ENCODE peak calls at places on chromosomes 1 and 21, in four cellular contexts. I is naive thymus-derived CD4-positive, alpha-beta T cell; D is CD4-positive, alpha-beta memory T cell; C is GM23248. M is an unnamed sample.

GRCh38 chr21:42094811-42095210 is 23.7 kb downstream of the UMODL1 start:
- DNase-seq in I (no peak), D (no peak), C (no peak), M (no peak)

GRCh38 chr1:89724369-89725015 is 91.6 kb downstream of the LRRC8C start:
- DNase-seq in D (no peak), I (no peak), C (peak; percentile 80), M (no peak)

GRCh38 chr1:37147906-37148305 is 113.6 kb upstream of the GRIK3 start:
- DNase-seq in I (no peak), C (no peak), D (no peak), M (no peak)

GRCh38 chr1:116877369-116877768 is 32.3 kb upstream of the PTGFRN start:
- DNase-seq in I (no peak), D (no peak), C (no peak), M (no peak)

GRCh38 chr1:30253361-30253760 is 470.0 kb downstream of the MATN1 start:
- DNase-seq in D (no peak), I (no peak), C (no peak), M (no peak)

GRCh38 chr1:61337981-61338848 is 255.9 kb downstream of the NFIA start:
- DNase-seq in C (peak; percentile 96), D (no peak), I (no peak), M (peak; percentile 21)

GRCh38 chr1:44643721-44644330 is 30.5 kb downstream of the TMEM53 start:
- DNase-seq in D (no peak), C (no peak), I (no peak), M (no peak)

GRCh38 chr21:14918542-14918941 is 146.3 kb downstream of the NRIP1 start:
- DNase-seq in I (no peak), D (no peak), C (peak; percentile 37), M (no peak)

GRCh38 chr21:36548866-36549265 is 68.9 kb upstream of the CLDN14 start:
- DNase-seq in D (no peak), C (no peak), I (no peak), M (no peak)

GRCh38 chr1:116717318-116717717 is 36.9 kb upstream of the CD2 start:
- DNase-seq in I (no peak), D (no peak), C (no peak), M (no peak)

GRCh38 chr1:12339861-12340557 is 110.2 kb downstream of the VPS13D start:
- DNase-seq in I (no peak), C (no peak), D (no peak), M (no peak)
- H3K4me1 ChIP-seq in I (peaks cover 9% of the 10 kb centered on the region), C (no peaks in the 10 kb centered on the region), D (peaks cover 35% of the 10 kb centered on the region), M (no peaks in the 10 kb centered on the region)

DNA sequence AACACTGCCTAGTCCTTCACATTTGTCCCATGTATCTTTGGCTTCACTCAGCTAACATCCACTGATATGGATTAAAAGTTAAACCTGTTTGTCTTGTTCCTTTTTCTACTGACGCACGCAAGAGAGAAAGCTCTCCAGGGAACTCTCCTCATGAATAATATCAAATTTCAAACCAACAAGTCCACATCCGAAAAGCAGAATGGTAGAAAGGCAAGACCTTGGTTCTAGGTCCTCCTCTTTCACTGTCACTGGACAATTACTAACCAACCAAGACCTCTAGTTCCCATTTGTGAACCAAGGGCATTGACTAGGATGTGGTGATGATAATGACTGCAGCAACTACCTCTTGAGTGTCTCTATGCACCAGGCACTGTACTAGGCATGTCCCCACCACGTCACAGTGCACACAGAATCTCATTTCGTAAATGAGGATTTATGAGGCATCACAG is 8.4 kb downstream of the PLPP3 start:
- DNase-seq in I (no peak), D (no peak), C (no peak), M (no peak)
- H3K4me3 ChIP-seq in I (no peak overlapping the region), D (no peak overlapping the region), C (no peak overlapping the region), M (no peak overlapping the region)

GRCh38 chr1:163165119-163165518 is 37.6 kb downstream of the RGS5 start:
- DNase-seq in C (no peak), D (no peak), I (no peak), M (no peak)
- H3K4me1 ChIP-seq in C (peaks cover 46% of the 10 kb centered on the region), D (no peaks in the 10 kb centered on the region), I (no peaks in the 10 kb centered on the region), M (no peaks in the 10 kb centered on the region)

GRCh38 chr1:53430779-53431178 is 28.4 kb upstream of the DMRTB1 start:
- DNase-seq in D (no peak), I (no peak), C (no peak), M (no peak)
- H3K4me3 ChIP-seq in D (no peak overlapping the region), I (no peak overlapping the region), C (no peak overlapping the region), M (no peak overlapping the region)

DNA sequence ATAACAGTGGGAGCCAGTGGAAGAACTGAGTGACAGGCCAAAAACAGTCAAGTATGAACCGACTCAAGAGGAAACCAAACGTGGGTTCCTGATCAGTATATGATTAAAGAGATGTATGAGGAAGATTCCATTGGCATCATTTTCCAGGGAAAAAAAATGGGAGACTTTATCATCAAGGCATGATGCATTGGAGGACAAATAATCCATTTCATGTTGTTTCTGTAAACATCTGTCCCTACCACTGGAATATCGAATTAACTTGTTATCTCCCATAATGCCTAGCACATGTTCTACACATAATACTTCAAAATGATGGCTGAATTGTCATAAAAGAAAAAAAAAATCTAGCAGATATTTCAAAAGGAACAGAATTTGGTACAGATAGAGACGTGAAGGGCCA is 13.3 kb downstream of the FOXJ3 start:
- DNase-seq in I (no peak), C (no peak), D (no peak), M (no peak)
- H3K4me1 ChIP-seq in I (peaks cover 29% of the 10 kb centered on the region), C (peaks cover 50% of the 10 kb centered on the region), D (peaks cover 93% of the 10 kb centered on the region), M (no peaks in the 10 kb centered on the region)

DNA sequence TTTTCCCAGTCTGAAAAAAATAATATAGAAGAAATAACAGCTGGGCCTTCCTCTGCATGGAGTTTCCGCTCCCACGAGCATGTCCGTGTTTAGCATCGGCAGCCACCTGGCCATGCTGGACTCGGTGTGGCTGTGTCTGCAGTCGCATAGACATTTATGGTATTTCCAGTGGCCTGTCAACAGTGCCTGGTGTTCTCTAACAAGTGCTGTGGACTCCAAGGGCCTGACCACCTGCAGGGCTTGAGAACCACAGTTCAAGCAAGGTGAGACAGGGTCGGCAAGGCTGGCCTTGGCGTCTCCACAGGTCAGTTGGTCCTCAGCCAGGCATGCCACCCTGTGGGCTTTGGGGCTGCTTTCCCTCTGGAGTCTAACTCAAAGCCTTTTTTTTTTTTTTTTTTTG is 124.8 kb downstream of the PGBD5 start:
- DNase-seq in I (no peak), D (no peak), C (no peak), M (no peak)
- H3K4me3 ChIP-seq in I (no peak overlapping the region), D (no peak overlapping the region), C (no peak overlapping the region), M (no peak overlapping the region)

GRCh38 chr21:17797967-17798366 is 21.2 kb downstream of the C21orf91 start:
- DNase-seq in C (no peak), D (no peak), I (no peak), M (no peak)

GRCh38 chr21:17794631-17795030 is 24.5 kb downstream of the C21orf91 start:
- DNase-seq in C (no peak), I (no peak), D (no peak), M (no peak)

GRCh38 chr21:17795084-17796036 is 23.8 kb downstream of the C21orf91 start:
- DNase-seq in D (no peak), I (no peak), C (no peak), M (no peak)

GRCh38 chr21:17796037-17796403 is 23.1 kb downstream of the C21orf91 start:
- DNase-seq in C (peak; percentile 2), D (no peak), I (no peak), M (no peak)

DNA sequence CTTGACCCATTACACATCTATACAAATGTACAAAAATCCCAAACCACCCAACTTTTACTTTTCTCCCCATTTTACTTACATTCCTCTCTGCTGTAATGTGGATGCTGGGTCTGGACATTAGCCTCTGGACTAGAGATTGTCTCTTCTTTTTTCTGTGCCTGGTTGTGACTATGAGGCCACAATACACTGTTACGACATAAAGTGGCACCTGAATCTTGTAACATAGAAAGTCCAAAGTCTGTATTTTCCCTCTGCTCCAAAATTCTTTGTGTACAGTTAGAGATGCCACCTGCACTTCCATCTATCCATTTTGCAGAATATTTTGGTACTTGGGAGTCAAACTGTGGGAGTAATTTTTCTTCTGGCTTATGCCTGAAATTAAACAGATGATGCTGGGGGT is 22.7 kb downstream of the C21orf91 start:
- DNase-seq in I (no peak), C (no peak), D (no peak), M (no peak)
- H3K4me1 ChIP-seq in I (peaks cover 45% of the 10 kb centered on the region), C (no peaks in the 10 kb centered on the region), D (peaks cover 89% of the 10 kb centered on the region), M (no peaks in the 10 kb centered on the region)

DNA sequence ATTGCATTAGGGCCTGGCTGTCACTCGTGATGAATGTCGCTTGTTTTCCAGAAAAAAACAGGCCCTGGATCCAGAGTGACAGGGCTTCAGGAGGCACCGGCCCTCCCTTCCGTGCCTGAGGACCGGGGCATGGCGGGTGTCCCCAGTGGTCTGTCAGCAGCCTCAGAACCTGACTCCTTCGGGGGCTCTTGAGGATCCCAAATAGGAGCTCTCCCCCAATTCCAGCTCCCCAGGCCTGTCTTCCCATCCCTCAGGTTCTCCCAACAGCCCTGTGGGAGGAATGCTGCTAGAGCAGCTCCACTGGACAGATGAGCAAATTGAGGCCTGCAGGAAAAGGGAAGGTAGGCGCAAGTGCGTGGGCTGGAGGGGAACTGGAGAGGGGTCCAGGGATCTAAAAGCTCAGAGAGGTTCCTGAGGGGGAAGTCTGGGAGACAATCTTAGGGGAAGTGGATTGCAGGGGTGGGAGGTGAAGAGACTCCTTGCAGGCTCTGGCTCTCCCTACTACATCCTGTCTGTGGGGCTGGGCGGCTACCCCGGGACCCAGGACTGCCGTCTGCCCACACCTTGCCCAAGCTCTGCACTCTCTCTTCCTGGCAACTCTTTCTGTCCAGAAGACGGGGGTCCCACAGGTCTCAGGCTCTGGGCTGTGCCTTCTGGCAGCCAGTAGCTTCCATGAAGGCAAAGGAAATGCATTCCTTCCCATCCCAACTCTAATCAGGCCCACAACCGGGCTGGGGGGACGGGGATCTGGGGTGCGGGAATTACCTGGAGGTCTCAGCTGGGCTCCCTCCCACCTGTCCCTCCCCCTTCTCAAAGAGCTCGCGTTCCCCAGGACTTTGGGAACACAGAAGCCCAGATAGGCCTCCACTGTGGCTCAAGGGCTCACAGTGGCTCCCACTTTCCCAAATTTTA is 105.7 kb upstream of the CASZ1 start:
- DNase-seq in I (no peak), D (no peak), C (no peak), M (no peak)
- H3K4me3 ChIP-seq in I (no peak overlapping the region), D (no peak overlapping the region), C (no peak overlapping the region), M (no peak overlapping the region)

GRCh38 chr1:150567717-150568561 is 11.5 kb downstream of the MCL1 start:
- DNase-seq in I (peak; percentile 70), D (no peak), C (peak; percentile 97), M (peak; percentile 87)
- H3K4me1 ChIP-seq in I (peaks cover 96% of the 10 kb centered on the region), D (peaks cover 93% of the 10 kb centered on the region), C (peaks cover 77% of the 10 kb centered on the region), M (peaks cover 100% of the 10 kb centered on the region)

M was measured in Peyer's patch.